ENCODE peak calls at places on chromosomes 1 and 21, in seven cellular contexts. One of them, this sample, is unnamed.

GRCh38 chr1:18556364-18556763 is 74.3 kb upstream of the PAX7 start:
- DNase-seq in thoracic aorta: no peak
- DNase-seq in pancreas: no peak
- DNase-seq in right lobe of liver: no peak
- DNase-seq in colonic mucosa: no peak
- DNase-seq in body of pancreas: no peak
- DNase-seq in prostate gland: no peak
- DNase-seq in this sample: no peak

GRCh38 chr1:158864595-158864994 is 33.4 kb downstream of the MNDA start:
- DNase-seq in thoracic aorta: no peak
- DNase-seq in pancreas: no peak
- DNase-seq in right lobe of liver: no peak
- DNase-seq in colonic mucosa: no peak
- DNase-seq in body of pancreas: no peak
- DNase-seq in prostate gland: no peak
- DNase-seq in this sample: no peak

GRCh38 chr1:204434116-204434755 is 22.6 kb upstream of the PPP1R15B start:
- DNase-seq in thoracic aorta: no peak
- DNase-seq in pancreas: no peak
- DNase-seq in right lobe of liver: no peak
- DNase-seq in colonic mucosa: no peak
- DNase-seq in body of pancreas: no peak
- DNase-seq in prostate gland: no peak
- DNase-seq in this sample: no peak

GRCh38 chr21:40845621-40846020 is 1.3 kb downstream of the DSCAM start:
- DNase-seq in thoracic aorta: no peak
- DNase-seq in pancreas: no peak
- DNase-seq in right lobe of liver: no peak
- DNase-seq in colonic mucosa: no peak
- DNase-seq in body of pancreas: no peak
- DNase-seq in prostate gland: no peak
- DNase-seq in this sample: no peak

GRCh38 chr21:38341546-38342012 is 84.8 kb downstream of the KCNJ15 start:
- DNase-seq in thoracic aorta: peak; percentile 80
- DNase-seq in pancreas: no peak
- DNase-seq in right lobe of liver: no peak
- DNase-seq in colonic mucosa: no peak
- DNase-seq in body of pancreas: no peak
- DNase-seq in prostate gland: no peak
- DNase-seq in this sample: peak; percentile 82

GRCh38 chr1:118986291-118986838 is 1.8 kb downstream of the TBX15 start:
- DNase-seq in thoracic aorta: no peak
- DNase-seq in pancreas: no peak
- DNase-seq in right lobe of liver: no peak
- DNase-seq in colonic mucosa: no peak
- DNase-seq in body of pancreas: no peak
- DNase-seq in prostate gland: no peak
- DNase-seq in this sample: no peak

GRCh38 chr1:103250441-103250861 is 142.1 kb upstream of the COL11A1 start:
- DNase-seq in thoracic aorta: no peak
- DNase-seq in pancreas: no peak
- DNase-seq in right lobe of liver: no peak
- DNase-seq in colonic mucosa: no peak
- DNase-seq in body of pancreas: no peak
- DNase-seq in prostate gland: no peak
- DNase-seq in this sample: no peak

GRCh38 chr1:204994086-204994862 is 48.7 kb upstream of the CNTN2 start:
- DNase-seq in thoracic aorta: no peak
- DNase-seq in pancreas: no peak
- DNase-seq in right lobe of liver: no peak
- DNase-seq in colonic mucosa: no peak
- DNase-seq in body of pancreas: no peak
- DNase-seq in prostate gland: no peak
- DNase-seq in this sample: no peak

GRCh38 chr1:27098447-27099153 is 56.3 kb downstream of the SLC9A1 start:
- DNase-seq in thoracic aorta: no peak
- DNase-seq in pancreas: no peak
- DNase-seq in right lobe of liver: no peak
- DNase-seq in colonic mucosa: no peak
- DNase-seq in body of pancreas: no peak
- DNase-seq in prostate gland: no peak
- DNase-seq in this sample: no peak

GRCh38 chr1:112536561-112536960 is 27.8 kb downstream of the WNT2B start:
- DNase-seq in thoracic aorta: no peak
- DNase-seq in pancreas: no peak
- DNase-seq in right lobe of liver: no peak
- DNase-seq in colonic mucosa: no peak
- DNase-seq in body of pancreas: no peak
- DNase-seq in prostate gland: no peak
- DNase-seq in this sample: no peak

GRCh38 chr1:248841702-248842395 is 3.8 kb downstream of the ZNF672 start:
- DNase-seq in thoracic aorta: no peak
- DNase-seq in pancreas: no peak
- DNase-seq in right lobe of liver: no peak
- DNase-seq in colonic mucosa: peak; percentile 36
- DNase-seq in body of pancreas: peak; percentile 21
- DNase-seq in prostate gland: no peak
- DNase-seq in this sample: peak; percentile 67

GRCh38 chr1:242847390-242847993 is 323.0 kb upstream of the PLD5 start:
- DNase-seq in thoracic aorta: no peak
- DNase-seq in pancreas: no peak
- DNase-seq in right lobe of liver: no peak
- DNase-seq in colonic mucosa: no peak
- DNase-seq in body of pancreas: no peak
- DNase-seq in prostate gland: no peak
- DNase-seq in this sample: no peak

GRCh38 chr1:217418241-217418840 is 212.5 kb downstream of the GPATCH2 start:
- DNase-seq in thoracic aorta: no peak
- DNase-seq in pancreas: no peak
- DNase-seq in right lobe of liver: no peak
- DNase-seq in colonic mucosa: no peak
- DNase-seq in body of pancreas: no peak
- DNase-seq in prostate gland: no peak
- DNase-seq in this sample: no peak

GRCh38 chr1:232776526-232776925 is 28.7 kb upstream of the MAP10 start:
- DNase-seq in thoracic aorta: no peak
- DNase-seq in pancreas: no peak
- DNase-seq in right lobe of liver: no peak
- DNase-seq in colonic mucosa: no peak
- DNase-seq in body of pancreas: no peak
- DNase-seq in prostate gland: no peak
- DNase-seq in this sample: no peak

GRCh38 chr1:233482388-233482787 is 131.5 kb upstream of the KCNK1 start:
- DNase-seq in thoracic aorta: no peak
- DNase-seq in pancreas: no peak
- DNase-seq in right lobe of liver: no peak
- DNase-seq in colonic mucosa: no peak
- DNase-seq in body of pancreas: no peak
- DNase-seq in prostate gland: no peak
- DNase-seq in this sample: no peak

GRCh38 chr1:37284053-37284452 is 190.3 kb upstream of the ZC3H12A start:
- DNase-seq in thoracic aorta: no peak
- DNase-seq in pancreas: no peak
- DNase-seq in right lobe of liver: no peak
- DNase-seq in colonic mucosa: no peak
- DNase-seq in body of pancreas: no peak
- DNase-seq in prostate gland: no peak
- DNase-seq in this sample: no peak

GRCh38 chr21:36429672-36430546 is 44.7 kb downstream of the CHAF1B start:
- DNase-seq in thoracic aorta: peak; percentile 84
- DNase-seq in pancreas: no peak
- DNase-seq in right lobe of liver: peak; percentile 70
- DNase-seq in colonic mucosa: peak; percentile 32
- DNase-seq in body of pancreas: peak; percentile 94
- DNase-seq in prostate gland: peak; percentile 15
- DNase-seq in this sample: peak; percentile 88

GRCh38 chr1:213104604-213105003 is 53.6 kb downstream of the RPS6KC1 start:
- DNase-seq in thoracic aorta: no peak
- DNase-seq in pancreas: no peak
- DNase-seq in right lobe of liver: no peak
- DNase-seq in colonic mucosa: no peak
- DNase-seq in body of pancreas: no peak
- DNase-seq in prostate gland: no peak
- DNase-seq in this sample: no peak

GRCh38 chr1:43284065-43284464 is 1.3 kb downstream of the C1orf210 start:
- DNase-seq in thoracic aorta: no peak
- DNase-seq in pancreas: no peak
- DNase-seq in right lobe of liver: peak; percentile 22
- DNase-seq in colonic mucosa: no peak
- DNase-seq in body of pancreas: no peak
- DNase-seq in prostate gland: no peak
- DNase-seq in this sample: no peak

GRCh38 chr1:218304281-218305039 is 19.4 kb downstream of the RRP15 start:
- DNase-seq in thoracic aorta: no peak
- DNase-seq in pancreas: no peak
- DNase-seq in right lobe of liver: no peak
- DNase-seq in colonic mucosa: no peak
- DNase-seq in body of pancreas: no peak
- DNase-seq in prostate gland: no peak
- DNase-seq in this sample: no peak

GRCh38 chr1:74835046-74835445 is 102.1 kb downstream of the TYW3 start:
- DNase-seq in thoracic aorta: no peak
- DNase-seq in pancreas: no peak
- DNase-seq in right lobe of liver: no peak
- DNase-seq in colonic mucosa: no peak
- DNase-seq in body of pancreas: no peak
- DNase-seq in prostate gland: no peak
- DNase-seq in this sample: no peak

GRCh38 chr1:77313491-77313890 is 31.7 kb downstream of the AK5 start:
- DNase-seq in thoracic aorta: no peak
- DNase-seq in pancreas: no peak
- DNase-seq in right lobe of liver: no peak
- DNase-seq in colonic mucosa: no peak
- DNase-seq in body of pancreas: no peak
- DNase-seq in prostate gland: no peak
- DNase-seq in this sample: no peak

GRCh38 chr1:229114781-229115417 is 156.0 kb upstream of the RAB4A start:
- DNase-seq in thoracic aorta: no peak
- DNase-seq in pancreas: no peak
- DNase-seq in right lobe of liver: no peak
- DNase-seq in colonic mucosa: no peak
- DNase-seq in body of pancreas: no peak
- DNase-seq in prostate gland: no peak
- DNase-seq in this sample: no peak

GRCh38 chr1:241985787-241986186 is 13.1 kb downstream of the MAP1LC3C start:
- DNase-seq in thoracic aorta: no peak
- DNase-seq in pancreas: no peak
- DNase-seq in right lobe of liver: no peak
- DNase-seq in colonic mucosa: peak; percentile 26
- DNase-seq in body of pancreas: peak; percentile 22
- DNase-seq in prostate gland: no peak
- DNase-seq in this sample: no peak

GRCh38 chr1:116929961-116930592 is 20.4 kb downstream of the PTGFRN start:
- DNase-seq in thoracic aorta: no peak
- DNase-seq in pancreas: no peak
- DNase-seq in right lobe of liver: no peak
- DNase-seq in colonic mucosa: no peak
- DNase-seq in body of pancreas: no peak
- DNase-seq in prostate gland: no peak
- DNase-seq in this sample: no peak

GRCh38 chr1:202289009-202289408 is 52.7 kb downstream of the UBE2T start:
- DNase-seq in thoracic aorta: no peak
- DNase-seq in pancreas: no peak
- DNase-seq in right lobe of liver: no peak
- DNase-seq in colonic mucosa: no peak
- DNase-seq in body of pancreas: no peak
- DNase-seq in prostate gland: no peak
- DNase-seq in this sample: no peak

GRCh38 chr1:242184955-242185354 is 186.1 kb upstream of the MAP1LC3C start:
- DNase-seq in thoracic aorta: no peak
- DNase-seq in pancreas: no peak
- DNase-seq in right lobe of liver: no peak
- DNase-seq in colonic mucosa: no peak
- DNase-seq in body of pancreas: no peak
- DNase-seq in prostate gland: no peak
- DNase-seq in this sample: no peak

GRCh38 chr1:232476538-232476950 is 153.4 kb downstream of the SIPA1L2 start:
- DNase-seq in thoracic aorta: no peak
- DNase-seq in pancreas: no peak
- DNase-seq in right lobe of liver: no peak
- DNase-seq in colonic mucosa: no peak
- DNase-seq in body of pancreas: no peak
- DNase-seq in prostate gland: peak; percentile 10
- DNase-seq in this sample: no peak

GRCh38 chr1:38420666-38421065 is 374.1 kb upstream of the POU3F1 start:
- DNase-seq in thoracic aorta: no peak
- DNase-seq in pancreas: no peak
- DNase-seq in right lobe of liver: no peak
- DNase-seq in colonic mucosa: no peak
- DNase-seq in body of pancreas: no peak
- DNase-seq in prostate gland: no peak
- DNase-seq in this sample: no peak

DNA sequence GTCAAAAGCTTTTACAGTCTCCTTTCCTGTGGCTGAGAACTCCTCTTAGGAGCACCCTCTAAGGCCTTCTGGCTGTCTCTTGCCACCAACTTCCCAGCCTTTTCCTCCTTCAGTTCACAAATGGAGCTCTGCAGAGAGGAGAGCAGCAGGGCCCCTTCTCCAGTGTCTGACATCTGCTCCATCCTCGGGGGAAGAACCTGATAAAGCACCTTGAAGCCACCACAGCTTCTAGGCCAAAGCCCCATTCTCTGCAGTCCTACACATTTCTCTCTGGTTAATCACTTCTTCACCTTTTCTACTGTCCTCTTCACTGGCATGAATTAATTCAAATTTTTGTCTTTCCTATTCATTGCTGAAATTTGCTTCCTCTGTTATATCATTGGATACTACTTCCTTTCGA is 378.1 kb upstream of the POU3F1 start:
- DNase-seq in thoracic aorta: no peak
- DNase-seq in pancreas: no peak
- DNase-seq in right lobe of liver: no peak
- DNase-seq in colonic mucosa: no peak
- DNase-seq in body of pancreas: no peak
- DNase-seq in prostate gland: no peak
- DNase-seq in this sample: no peak
- H3K4me3 ChIP-seq in thoracic aorta: no peak overlapping the region
- H3K4me3 ChIP-seq in pancreas: no peak overlapping the region
- H3K4me3 ChIP-seq in right lobe of liver: no peak overlapping the region
- H3K4me3 ChIP-seq in colonic mucosa: no peak overlapping the region
- H3K4me3 ChIP-seq in body of pancreas: no peak overlapping the region
- H3K4me3 ChIP-seq in prostate gland: no peak overlapping the region
- H3K4me3 ChIP-seq in this sample: no peak overlapping the region

GRCh38 chr1:93631626-93632365 is 49.8 kb downstream of the BCAR3 start:
- DNase-seq in thoracic aorta: no peak
- DNase-seq in pancreas: no peak
- DNase-seq in right lobe of liver: no peak
- DNase-seq in colonic mucosa: no peak
- DNase-seq in body of pancreas: no peak
- DNase-seq in prostate gland: no peak
- DNase-seq in this sample: no peak
- H3K36me3 ChIP-seq in thoracic aorta: no peaks in the 10 kb centered on the region
- H3K36me3 ChIP-seq in pancreas: no peaks in the 10 kb centered on the region
- H3K36me3 ChIP-seq in right lobe of liver: no peaks in the 10 kb centered on the region
- H3K36me3 ChIP-seq in colonic mucosa: no peaks in the 10 kb centered on the region
- H3K36me3 ChIP-seq in body of pancreas: no peaks in the 10 kb centered on the region
- H3K36me3 ChIP-seq in prostate gland: no peaks in the 10 kb centered on the region
- H3K36me3 ChIP-seq in this sample: no peaks in the 10 kb centered on the region

GRCh38 chr1:183604048-183604808 is 14.0 kb upstream of the NCF2 start:
- DNase-seq in thoracic aorta: no peak
- DNase-seq in pancreas: no peak
- DNase-seq in right lobe of liver: peak; percentile 76
- DNase-seq in colonic mucosa: no peak
- DNase-seq in body of pancreas: no peak
- DNase-seq in prostate gland: no peak
- DNase-seq in this sample: no peak
- TF ChIP-seq CTCF in thoracic aorta: no peak
- TF ChIP-seq CTCF in pancreas: no peak
- TF ChIP-seq CTCF in right lobe of liver: no peak
- TF ChIP-seq CTCF in colonic mucosa: no peak
- TF ChIP-seq CTCF in body of pancreas: no peak
- TF ChIP-seq CTCF in prostate gland: no peak
- TF ChIP-seq CTCF in this sample: no peak

GRCh38 chr1:197787056-197787455 is 11.8 kb upstream of the DENND1B start:
- DNase-seq in thoracic aorta: no peak
- DNase-seq in pancreas: no peak
- DNase-seq in right lobe of liver: no peak
- DNase-seq in colonic mucosa: no peak
- DNase-seq in body of pancreas: no peak
- DNase-seq in prostate gland: no peak
- DNase-seq in this sample: no peak
- H3K4me3 ChIP-seq in thoracic aorta: no peak overlapping the region
- H3K4me3 ChIP-seq in pancreas: no peak overlapping the region
- H3K4me3 ChIP-seq in right lobe of liver: no peak overlapping the region
- H3K4me3 ChIP-seq in colonic mucosa: no peak overlapping the region
- H3K4me3 ChIP-seq in body of pancreas: no peak overlapping the region
- H3K4me3 ChIP-seq in prostate gland: no peak overlapping the region
- H3K4me3 ChIP-seq in this sample: no peak overlapping the region

This sample was measured in ascending aorta.